ENCODE peak calls at places on chromosomes 5 and 9, in six cellular contexts. One of them, this sample, is unnamed.

GRCh38 chr9:92324889-92325268 is 271 bp downstream of the NOL8 start:
- DNase-seq in Peyer's patch: no peak
- DNase-seq in HFFc6: peak; percentile 4
- DNase-seq in CD8-positive, alpha-beta T cell: no peak
- DNase-seq in lower leg skin: no peak
- DNase-seq in lung: no peak
- DNase-seq in this sample: no peak

GRCh38 chr9:123248630-123249029 is 19.8 kb downstream of the STRBP start:
- DNase-seq in Peyer's patch: no peak
- DNase-seq in CD8-positive, alpha-beta T cell: no peak
- DNase-seq in HFFc6: no peak
- DNase-seq in lung: no peak
- DNase-seq in lower leg skin: no peak
- DNase-seq in this sample: no peak

GRCh38 chr9:19619221-19619620 is 169.6 kb downstream of the SLC24A2 start:
- DNase-seq in CD8-positive, alpha-beta T cell: no peak
- DNase-seq in lower leg skin: no peak
- DNase-seq in HFFc6: no peak
- DNase-seq in Peyer's patch: no peak
- DNase-seq in lung: no peak
- DNase-seq in this sample: no peak

GRCh38 chr9:38126730-38127129 is 57.7 kb upstream of the SHB start:
- DNase-seq in HFFc6: no peak
- DNase-seq in Peyer's patch: no peak
- DNase-seq in lung: no peak
- DNase-seq in lower leg skin: no peak
- DNase-seq in CD8-positive, alpha-beta T cell: no peak
- DNase-seq in this sample: no peak

GRCh38 chr5:22605473-22605872 is 247.7 kb downstream of the CDH12 start:
- DNase-seq in CD8-positive, alpha-beta T cell: no peak
- DNase-seq in lung: no peak
- DNase-seq in lower leg skin: no peak
- DNase-seq in HFFc6: no peak
- DNase-seq in Peyer's patch: no peak
- DNase-seq in this sample: no peak

GRCh38 chr9:38298503-38298902 is 94.0 kb upstream of the ALDH1B1 start:
- DNase-seq in lung: no peak
- DNase-seq in Peyer's patch: no peak
- DNase-seq in HFFc6: no peak
- DNase-seq in lower leg skin: no peak
- DNase-seq in CD8-positive, alpha-beta T cell: no peak
- DNase-seq in this sample: no peak

GRCh38 chr5:28523887-28524637 is 1485.7 kb upstream of the CDH9 start:
- DNase-seq in lower leg skin: no peak
- DNase-seq in CD8-positive, alpha-beta T cell: no peak
- DNase-seq in HFFc6: no peak
- DNase-seq in Peyer's patch: no peak
- DNase-seq in lung: no peak
- DNase-seq in this sample: no peak

GRCh38 chr5:96067902-96068614 is 106.4 kb upstream of the ELL2 start:
- DNase-seq in Peyer's patch: peak; percentile 48
- DNase-seq in HFFc6: peak; percentile 90
- DNase-seq in CD8-positive, alpha-beta T cell: no peak
- DNase-seq in lower leg skin: no peak
- DNase-seq in lung: no peak
- DNase-seq in this sample: no peak

GRCh38 chr5:67095346-67095871 is 101.2 kb downstream of the CD180 start:
- DNase-seq in Peyer's patch: peak; percentile 60
- DNase-seq in CD8-positive, alpha-beta T cell: no peak
- DNase-seq in lung: peak; percentile 48
- DNase-seq in lower leg skin: peak; percentile 88
- DNase-seq in HFFc6: no peak
- DNase-seq in this sample: no peak

GRCh38 chr9:123327697-123328100 is 28.3 kb upstream of the CRB2 start:
- DNase-seq in CD8-positive, alpha-beta T cell: no peak
- DNase-seq in lower leg skin: peak; percentile 33
- DNase-seq in HFFc6: no peak
- DNase-seq in lung: peak; percentile 82
- DNase-seq in Peyer's patch: no peak
- DNase-seq in this sample: no peak

GRCh38 chr5:170342153-170342552 is 44.6 kb upstream of the LCP2 start:
- DNase-seq in lower leg skin: no peak
- DNase-seq in Peyer's patch: no peak
- DNase-seq in HFFc6: no peak
- DNase-seq in CD8-positive, alpha-beta T cell: no peak
- DNase-seq in lung: no peak
- DNase-seq in this sample: no peak

GRCh38 chr5:14665949-14666741 is 1.6 kb downstream of the OTULIN start:
- DNase-seq in Peyer's patch: no peak
- DNase-seq in lung: no peak
- DNase-seq in CD8-positive, alpha-beta T cell: peak; percentile 36
- DNase-seq in HFFc6: peak; percentile 32
- DNase-seq in lower leg skin: no peak
- DNase-seq in this sample: no peak

GRCh38 chr9:129036923-129037766 is 719 bp downstream of the MIGA2 start:
- DNase-seq in lower leg skin: no peak
- DNase-seq in Peyer's patch: no peak
- DNase-seq in HFFc6: no peak
- DNase-seq in lung: no peak
- DNase-seq in CD8-positive, alpha-beta T cell: no peak
- DNase-seq in this sample: no peak

DNA sequence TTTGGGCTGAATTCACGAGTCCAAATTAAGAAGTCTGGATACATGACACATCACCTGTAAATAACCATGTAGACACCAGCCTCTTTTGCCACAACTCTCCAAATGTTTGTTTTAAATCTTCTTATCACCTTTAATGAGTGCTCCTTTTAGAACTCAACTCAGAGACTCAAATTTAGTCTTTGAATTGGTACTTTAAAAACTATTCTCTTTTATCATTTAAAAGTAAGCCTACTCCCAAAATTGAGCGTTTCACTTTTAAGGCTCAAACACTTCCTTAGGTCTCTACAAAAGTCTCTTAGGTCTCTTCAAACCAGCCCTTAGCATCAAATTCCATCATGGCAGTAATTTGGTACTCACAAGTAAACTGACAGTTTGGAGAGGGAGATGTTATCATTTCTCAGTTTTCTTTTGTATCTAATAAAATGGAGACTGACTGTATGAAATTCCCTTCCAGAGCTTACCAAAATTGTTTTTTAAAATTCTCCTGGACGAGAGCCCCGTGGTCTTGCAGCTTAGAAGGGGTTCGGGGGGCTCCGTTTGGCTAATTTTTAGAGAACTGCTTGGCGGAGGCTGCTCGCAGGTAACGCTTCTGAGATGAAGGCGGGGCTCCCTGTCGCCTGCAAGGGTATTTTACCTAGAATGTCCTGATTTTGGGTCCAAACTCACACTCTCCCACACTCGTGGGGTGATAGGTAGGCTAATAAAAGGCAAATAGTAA is 194.6 kb downstream of the MEF2C start:
- DNase-seq in lung: no peak
- DNase-seq in lower leg skin: no peak
- DNase-seq in HFFc6: no peak
- DNase-seq in Peyer's patch: no peak
- DNase-seq in CD8-positive, alpha-beta T cell: no peak
- DNase-seq in this sample: no peak
- TF ChIP-seq CTCF in lung: no peak
- TF ChIP-seq CTCF in lower leg skin: no peak
- TF ChIP-seq CTCF in HFFc6: no peak
- TF ChIP-seq CTCF in Peyer's patch: no peak
- TF ChIP-seq CTCF in CD8-positive, alpha-beta T cell: no peak
- TF ChIP-seq CTCF in this sample: no peak

DNA sequence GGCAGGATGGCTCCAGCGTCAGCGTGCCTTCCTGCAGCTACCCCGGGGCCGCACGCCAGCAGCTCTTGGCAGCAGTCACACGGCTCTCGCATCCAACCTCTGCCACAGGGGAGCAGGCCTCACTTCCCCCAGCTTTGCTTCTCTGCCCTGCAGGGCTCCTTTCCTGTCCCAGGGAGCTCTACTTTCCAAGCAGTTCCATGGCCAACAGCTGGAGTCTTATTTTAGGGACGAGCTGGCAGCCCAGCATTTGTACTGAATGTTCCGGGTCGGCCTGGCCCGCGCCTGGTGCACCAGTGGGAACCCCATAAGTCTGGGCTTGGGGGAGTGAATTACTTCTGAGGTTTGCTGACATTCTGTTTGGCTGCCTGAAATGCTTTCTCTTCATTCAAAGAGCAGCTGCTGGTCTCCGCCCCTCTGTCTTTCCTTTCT is 34.6 kb downstream of the GADD45G start:
- DNase-seq in HFFc6: no peak
- DNase-seq in Peyer's patch: peak; percentile 39
- DNase-seq in lower leg skin: no peak
- DNase-seq in CD8-positive, alpha-beta T cell: no peak
- DNase-seq in lung: no peak
- DNase-seq in this sample: no peak
- TF ChIP-seq CTCF in HFFc6: no peak
- TF ChIP-seq CTCF in Peyer's patch: no peak
- TF ChIP-seq CTCF in lower leg skin: no peak
- TF ChIP-seq CTCF in CD8-positive, alpha-beta T cell: no peak
- TF ChIP-seq CTCF in lung: no peak
- TF ChIP-seq CTCF in this sample: no peak

GRCh38 chr9:98241357-98242104 is 13.9 kb downstream of the TBC1D2 start:
- DNase-seq in HFFc6: no peak
- DNase-seq in CD8-positive, alpha-beta T cell: no peak
- DNase-seq in lower leg skin: no peak
- DNase-seq in lung: no peak
- DNase-seq in Peyer's patch: no peak
- DNase-seq in this sample: no peak
- TF ChIP-seq CTCF in HFFc6: no peak
- TF ChIP-seq CTCF in CD8-positive, alpha-beta T cell: no peak
- TF ChIP-seq CTCF in lower leg skin: no peak
- TF ChIP-seq CTCF in lung: no peak
- TF ChIP-seq CTCF in Peyer's patch: no peak
- TF ChIP-seq CTCF in this sample: no peak

GRCh38 chr5:9166202-9167147 is 379.4 kb downstream of the SEMA5A start:
- DNase-seq in Peyer's patch: no peak
- DNase-seq in CD8-positive, alpha-beta T cell: no peak
- DNase-seq in lung: no peak
- DNase-seq in lower leg skin: no peak
- DNase-seq in HFFc6: no peak
- DNase-seq in this sample: no peak
- TF ChIP-seq CTCF in Peyer's patch: no peak
- TF ChIP-seq CTCF in CD8-positive, alpha-beta T cell: no peak
- TF ChIP-seq CTCF in lung: no peak
- TF ChIP-seq CTCF in lower leg skin: no peak
- TF ChIP-seq CTCF in HFFc6: peak; percentile 16
- TF ChIP-seq CTCF in this sample: no peak

DNA sequence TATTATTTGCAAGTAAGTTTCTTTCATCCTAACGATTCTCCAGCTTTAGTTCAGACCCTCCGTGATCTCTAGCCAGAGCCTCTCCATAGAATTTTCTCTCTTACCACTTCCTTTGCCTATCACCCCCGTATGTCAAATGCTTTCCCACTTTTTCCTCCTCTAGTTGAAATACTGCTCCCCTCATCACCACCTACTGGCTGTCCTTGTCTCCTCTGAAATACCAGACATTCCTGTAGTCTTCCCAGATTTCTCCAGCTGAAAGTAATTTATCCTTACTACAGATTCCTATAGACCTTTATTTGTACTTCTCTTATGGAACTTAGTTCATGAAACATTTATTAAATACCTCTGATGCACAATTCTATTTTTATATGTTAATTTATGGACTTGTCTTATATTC is 36.0 kb upstream of the GLIPR2 start:
- DNase-seq in lower leg skin: no peak
- DNase-seq in Peyer's patch: no peak
- DNase-seq in CD8-positive, alpha-beta T cell: no peak
- DNase-seq in HFFc6: peak; percentile 41
- DNase-seq in lung: no peak
- DNase-seq in this sample: no peak
- TF ChIP-seq CTCF in lower leg skin: no peak
- TF ChIP-seq CTCF in Peyer's patch: no peak
- TF ChIP-seq CTCF in CD8-positive, alpha-beta T cell: no peak
- TF ChIP-seq CTCF in HFFc6: peak; percentile 52
- TF ChIP-seq CTCF in lung: no peak
- TF ChIP-seq CTCF in this sample: peak; percentile 14

DNA sequence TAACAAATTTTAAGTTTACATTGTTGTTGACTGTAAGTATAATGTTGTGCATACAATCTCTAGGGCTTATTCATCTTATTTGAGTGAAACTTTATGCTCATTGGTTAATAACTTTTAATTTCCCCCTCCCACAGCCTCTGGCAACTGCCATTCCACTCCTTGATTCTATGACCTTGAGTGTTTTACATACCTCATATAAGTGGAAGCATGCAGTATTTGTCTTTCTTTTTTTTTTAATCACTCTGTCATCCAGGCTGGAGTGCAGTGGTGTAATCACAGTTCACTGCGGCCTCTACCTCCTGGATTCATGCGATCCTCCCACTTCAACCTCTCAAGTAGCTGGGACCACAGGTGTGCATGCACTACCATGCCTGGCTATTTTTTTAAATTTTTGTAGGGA is 83.9 kb downstream of the KCTD16 start:
- DNase-seq in HFFc6: no peak
- DNase-seq in lung: no peak
- DNase-seq in Peyer's patch: no peak
- DNase-seq in CD8-positive, alpha-beta T cell: no peak
- DNase-seq in lower leg skin: no peak
- DNase-seq in this sample: no peak
- TF ChIP-seq CTCF in HFFc6: no peak
- TF ChIP-seq CTCF in lung: no peak
- TF ChIP-seq CTCF in Peyer's patch: no peak
- TF ChIP-seq CTCF in CD8-positive, alpha-beta T cell: no peak
- TF ChIP-seq CTCF in lower leg skin: no peak
- TF ChIP-seq CTCF in this sample: no peak

DNA sequence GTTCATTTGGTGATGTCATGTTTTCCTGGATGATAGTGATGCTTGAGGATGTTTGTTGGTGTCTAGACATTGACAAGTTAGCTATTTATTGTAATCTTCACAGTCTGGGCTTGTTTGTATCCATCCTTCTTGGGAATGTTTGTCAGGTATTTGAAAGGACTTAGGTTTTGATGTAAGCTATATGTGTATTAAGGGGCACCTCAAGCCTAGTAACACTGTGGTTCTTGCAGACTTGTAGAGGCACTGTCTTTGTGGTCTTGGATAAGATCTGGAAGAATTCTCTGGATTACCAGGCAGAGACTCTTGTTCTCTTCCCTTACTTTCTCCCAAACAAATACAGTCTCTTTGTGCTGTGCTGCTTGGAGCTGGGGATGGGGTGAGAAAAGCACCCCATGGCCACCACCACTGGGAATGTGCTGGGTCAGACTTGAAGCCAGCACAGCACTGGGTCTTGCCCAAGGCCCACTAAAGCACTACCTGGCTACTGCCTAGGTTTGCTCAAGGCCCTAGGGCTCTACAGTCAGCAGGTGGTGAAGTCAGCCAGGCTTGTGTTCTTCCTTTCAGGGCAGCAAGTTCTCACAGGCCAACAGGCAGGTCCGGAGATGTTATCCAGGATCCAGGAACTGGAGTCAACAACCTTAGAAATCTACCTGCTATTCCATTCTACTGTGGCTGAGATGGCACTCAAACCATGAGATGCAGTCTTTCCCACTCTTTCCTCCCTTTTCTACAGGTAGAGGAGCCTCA is 49.3 kb upstream of the GNA14 start:
- DNase-seq in lung: no peak
- DNase-seq in Peyer's patch: no peak
- DNase-seq in CD8-positive, alpha-beta T cell: no peak
- DNase-seq in lower leg skin: no peak
- DNase-seq in HFFc6: no peak
- DNase-seq in this sample: no peak
- TF ChIP-seq CTCF in lung: no peak
- TF ChIP-seq CTCF in Peyer's patch: no peak
- TF ChIP-seq CTCF in CD8-positive, alpha-beta T cell: no peak
- TF ChIP-seq CTCF in lower leg skin: no peak
- TF ChIP-seq CTCF in HFFc6: no peak
- TF ChIP-seq CTCF in this sample: no peak